ENCODE peak calls at places on chromosomes 13 and 19, in ten cellular contexts. E is astrocyte of the cerebellum, P is endothelial cell, T is foreskin fibroblast, B is progenitor cell of endocrine pancreas, M is pancreas, Q is nephron progenitor cell, L is RWPE1, Z is body of pancreas, D is WTC11. R is an unnamed sample.

GRCh38 chr13:94416454-94417080 is 62.9 kb downstream of the DCT start:
- DNase-seq in L (no peak), M (no peak), D (peak; percentile 64), E (no peak), T (no peak), Q (peak; percentile 34), B (peak; percentile 35), Z (no peak), P (peak; percentile 52), R (no peak)

GRCh38 chr13:28741080-28741479 is 22.3 kb upstream of the SLC46A3 start:
- DNase-seq in M (no peak), E (no peak), B (no peak), D (no peak), Z (no peak), Q (no peak), L (no peak), P (no peak), T (no peak), R (no peak)

GRCh38 chr13:61202042-61202441 is 213.6 kb downstream of the PCDH20 start:
- DNase-seq in Q (no peak), Z (no peak), P (no peak), E (no peak), D (peak; percentile 18), B (no peak), M (no peak), T (no peak), L (no peak), R (no peak)

GRCh38 chr13:68347220-68347619 is 1117.1 kb upstream of the PCDH9 start:
- DNase-seq in Z (no peak), M (no peak), P (no peak), T (no peak), L (no peak), Q (no peak), D (no peak), E (no peak), B (no peak), R (no peak)

GRCh38 chr13:106393776-106394175 is 141.7 kb downstream of the EFNB2 start:
- DNase-seq in B (no peak), T (peak; percentile 41), Q (no peak), Z (no peak), M (no peak), E (no peak), P (no peak), L (peak; percentile 83), D (no peak), R (no peak)

GRCh38 chr19:39816287-39817048 is 17.5 kb downstream of the DYRK1B start:
- DNase-seq in Q (no peak), L (no peak), M (no peak), P (no peak), B (no peak), Z (no peak), T (no peak), E (no peak), D (no peak), R (no peak)

GRCh38 chr13:90510319-90510718 is 837.2 kb upstream of the MIR17HG start:
- DNase-seq in L (no peak), Z (no peak), Q (no peak), T (no peak), E (no peak), B (no peak), M (no peak), D (no peak), P (no peak), R (no peak)

GRCh38 chr19:10230155-10230903 is 802 bp downstream of the S1PR2 start:
- DNase-seq in P (peak; percentile 66), T (peak; percentile 48), L (no peak), M (no peak), Q (peak; percentile 79), D (peak; percentile 69), Z (peak; percentile 41), E (no peak), B (peak; percentile 63), R (peak; percentile 15)

GRCh38 chr19:2286402-2287140 is 4.6 kb upstream of the PEAK3 start:
- DNase-seq in P (no peak), M (no peak), D (no peak), Q (no peak), E (no peak), T (no peak), L (no peak), B (no peak), Z (no peak), R (no peak)

GRCh38 chr19:53983457-53984289 is 7.8 kb upstream of the CACNG6 start:
- DNase-seq in M (no peak), L (no peak), Q (no peak), T (no peak), Z (no peak), P (no peak), D (no peak), B (no peak), E (no peak), R (no peak)

GRCh38 chr13:22793598-22794134 is 387.1 kb upstream of the SGCG start:
- DNase-seq in Q (peak; percentile 17), D (no peak), B (no peak), E (no peak), Z (no peak), M (no peak), P (no peak), L (no peak), T (no peak), R (peak; percentile 21)

GRCh38 chr13:46134494-46134893 is 29.7 kb upstream of the CPB2 start:
- DNase-seq in Z (no peak), Q (no peak), L (no peak), P (no peak), M (no peak), D (no peak), E (no peak), B (no peak), T (no peak), R (no peak)

GRCh38 chr19:54473983-54474382 is 887 bp upstream of the CDC42EP5 start:
- DNase-seq in L (no peak), Z (no peak), M (no peak), P (no peak), Q (no peak), D (no peak), T (no peak), B (no peak), E (no peak), R (no peak)

GRCh38 chr13:40340368-40341085 is 325.9 kb downstream of the FOXO1 start:
- DNase-seq in M (peak; percentile 75), L (no peak), P (no peak), Z (peak; percentile 78), T (no peak), D (no peak), B (no peak), E (no peak), Q (no peak), R (no peak)
- TF ChIP-seq CTCF in M (peak; percentile 20), L (no peak), P (no peak), Z (peak; percentile 28), T (no peak), D (no peak), B (no peak), E (no peak), Q (no peak), R (no peak)

DNA sequence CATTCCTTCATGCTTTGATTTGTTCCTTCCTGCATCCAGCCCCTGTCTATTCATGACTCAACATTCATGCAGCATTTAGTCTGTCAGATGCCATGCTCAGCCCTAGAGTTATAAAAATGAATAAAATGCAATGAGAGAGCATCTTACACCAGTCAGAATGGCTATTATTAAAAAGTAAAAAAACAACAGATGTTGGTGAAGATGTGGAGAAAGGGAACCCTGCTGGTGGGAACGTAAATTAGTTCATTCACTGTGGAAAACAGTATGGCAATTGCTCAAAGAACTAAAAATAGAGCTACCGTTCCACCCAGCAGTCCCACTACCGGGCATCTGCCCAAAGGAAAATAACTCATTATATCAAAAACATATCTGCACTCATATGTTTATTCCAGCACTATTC is 70.0 kb upstream of the GTF3A start:
- DNase-seq in Z (no peak), L (no peak), D (no peak), E (no peak), T (peak; percentile 16), Q (no peak), M (no peak), B (no peak), P (no peak), R (no peak)
- TF ChIP-seq CTCF in Z (no peak), L (no peak), D (no peak), E (no peak), T (peak; percentile 9), Q (no peak), M (no peak), B (no peak), P (no peak), R (no peak)

DNA sequence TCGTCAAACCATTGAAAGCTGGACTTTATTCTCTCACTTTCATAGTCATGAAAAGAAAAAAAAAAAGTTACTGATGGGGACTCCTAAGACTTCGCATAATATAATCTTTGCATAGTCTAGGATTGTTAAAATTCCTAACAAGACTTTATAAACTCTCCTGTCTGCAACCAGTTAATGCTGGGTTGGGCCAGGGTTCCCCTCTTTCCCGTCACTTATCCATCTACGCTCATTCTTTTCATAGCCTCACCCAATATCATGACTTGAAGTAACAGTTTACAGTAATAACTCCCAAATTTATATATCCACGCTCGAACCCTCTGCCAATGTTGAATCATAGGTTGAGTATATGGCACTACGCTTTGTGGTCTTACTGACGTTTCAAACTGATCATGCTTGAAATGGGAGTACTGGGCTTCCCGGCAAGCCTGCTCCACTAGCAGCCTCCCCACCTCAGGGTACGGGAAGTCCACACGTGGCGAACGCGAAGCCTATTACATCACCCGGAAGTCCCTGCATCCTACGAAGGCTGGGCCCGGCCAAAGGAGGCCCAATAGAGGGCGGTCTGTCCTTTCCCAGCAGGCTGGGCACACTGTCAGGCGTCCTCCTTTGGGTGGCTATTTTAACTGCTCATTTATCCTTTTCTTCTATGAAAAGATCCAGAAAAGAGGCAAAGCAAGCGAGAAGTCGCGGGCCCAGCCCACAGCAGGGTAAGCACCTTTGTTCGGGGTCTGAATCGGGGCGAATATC is 694 bp upstream of the ZNF460 start:
- DNase-seq in B (peak; percentile 54), Q (peak; percentile 74), M (peak; percentile 89), D (peak; percentile 83), E (peak; percentile 86), T (peak; percentile 94), Z (peak; percentile 85), P (peak; percentile 82), L (peak; percentile 94), R (peak; percentile 90)
- TF ChIP-seq CTCF in B (peak; percentile 39), Q (no peak), M (no peak), D (no peak), E (peak; percentile 21), T (peak; percentile 21), Z (no peak), P (no peak), L (peak; percentile 31), R (no peak)

GRCh38 chr13:59178344-59178743 is 985.4 kb downstream of the DIAPH3 start:
- DNase-seq in L (no peak), Q (no peak), B (no peak), M (no peak), D (no peak), Z (no peak), P (no peak), E (no peak), T (no peak), R (no peak)

GRCh38 chr13:59172076-59172475 is 991.7 kb downstream of the DIAPH3 start:
- DNase-seq in Z (no peak), P (no peak), E (no peak), B (no peak), D (no peak), Q (no peak), L (no peak), M (no peak), T (no peak), R (no peak)

GRCh38 chr13:59182241-59182640 is 981.5 kb downstream of the DIAPH3 start:
- DNase-seq in B (no peak), P (no peak), M (no peak), L (no peak), Z (no peak), T (no peak), Q (no peak), E (no peak), D (no peak), R (no peak)

GRCh38 chr13:59176775-59177174 is 987.0 kb downstream of the DIAPH3 start:
- DNase-seq in E (no peak), T (no peak), M (no peak), L (no peak), Z (no peak), P (no peak), D (no peak), Q (no peak), B (no peak), R (no peak)
- TF ChIP-seq CTCF in E (no peak), T (no peak), M (no peak), L (no peak), Z (no peak), P (peak; percentile 13), D (peak; percentile 42), Q (no peak), B (no peak), R (no peak)

R was measured in Calu3.